ENCODE peak calls at places on chromosomes 11 and 22, in seven cellular contexts. One of them, this sample, is unnamed.

GRCh38 chr22:41908409-41909289 is 6.2 kb downstream of the SHISA8 start:
- DNase-seq in foreskin fibroblast: no peak
- DNase-seq in stomach: no peak
- DNase-seq in A673: no peak
- DNase-seq in A549: no peak
- DNase-seq in astrocyte of the cerebellum: no peak
- DNase-seq in adipocyte: no peak
- DNase-seq in this sample: no peak

GRCh38 chr11:78575478-78575877 is 814 bp upstream of the NARS2 start:
- DNase-seq in foreskin fibroblast: no peak
- DNase-seq in stomach: no peak
- DNase-seq in A673: no peak
- DNase-seq in A549: no peak
- DNase-seq in astrocyte of the cerebellum: no peak
- DNase-seq in adipocyte: no peak
- DNase-seq in this sample: no peak

GRCh38 chr11:134670247-134670646 is 258.2 kb upstream of the B3GAT1 start:
- DNase-seq in foreskin fibroblast: no peak
- DNase-seq in stomach: peak
- DNase-seq in A673: no peak
- DNase-seq in A549: no peak
- DNase-seq in astrocyte of the cerebellum: no peak
- DNase-seq in adipocyte: no peak
- DNase-seq in this sample: no peak

GRCh38 chr22:48103126-48103875 is 1340.9 kb downstream of the TBC1D22A start:
- DNase-seq in foreskin fibroblast: no peak
- DNase-seq in stomach: peak
- DNase-seq in A673: no peak
- DNase-seq in A549: no peak
- DNase-seq in astrocyte of the cerebellum: no peak
- DNase-seq in adipocyte: no peak
- DNase-seq in this sample: no peak

GRCh38 chr11:85658180-85658579 is 6.7 kb downstream of the CREBZF start:
- DNase-seq in foreskin fibroblast: no peak
- DNase-seq in stomach: no peak
- DNase-seq in A673: no peak
- DNase-seq in A549: no peak
- DNase-seq in astrocyte of the cerebellum: no peak
- DNase-seq in adipocyte: no peak
- DNase-seq in this sample: no peak

GRCh38 chr11:100562102-100562501 is 125.0 kb upstream of the ARHGAP42 start:
- DNase-seq in foreskin fibroblast: peak
- DNase-seq in stomach: no peak
- DNase-seq in A673: peak
- DNase-seq in A549: no peak
- DNase-seq in astrocyte of the cerebellum: peak
- DNase-seq in adipocyte: peak
- DNase-seq in this sample: peak

GRCh38 chr22:50014655-50015401 is 2.3 kb upstream of the IL17REL start:
- DNase-seq in foreskin fibroblast: no peak
- DNase-seq in stomach: no peak
- DNase-seq in A673: no peak
- DNase-seq in A549: no peak
- DNase-seq in astrocyte of the cerebellum: no peak
- DNase-seq in adipocyte: peak
- DNase-seq in this sample: no peak

GRCh38 chr22:50281957-50282356 is 11.8 kb upstream of the MAPK11 start:
- DNase-seq in foreskin fibroblast: no peak
- DNase-seq in stomach: peak
- DNase-seq in A673: no peak
- DNase-seq in A549: no peak
- DNase-seq in astrocyte of the cerebellum: no peak
- DNase-seq in adipocyte: no peak
- DNase-seq in this sample: no peak

GRCh38 chr11:65478411-65479183 is 20.2 kb upstream of the MALAT1 start:
- DNase-seq in foreskin fibroblast: peak
- DNase-seq in stomach: peak
- DNase-seq in A673: no peak
- DNase-seq in A549: no peak
- DNase-seq in astrocyte of the cerebellum: no peak
- DNase-seq in adipocyte: peak
- DNase-seq in this sample: no peak

GRCh38 chr22:46967445-46968358 is 205.3 kb downstream of the TBC1D22A start:
- DNase-seq in foreskin fibroblast: no peak
- DNase-seq in stomach: peak
- DNase-seq in A673: peak
- DNase-seq in A549: no peak
- DNase-seq in astrocyte of the cerebellum: peak
- DNase-seq in adipocyte: no peak
- DNase-seq in this sample: no peak

GRCh38 chr22:33776491-33776890 is 143.8 kb downstream of the LARGE1 start:
- DNase-seq in foreskin fibroblast: no peak
- DNase-seq in stomach: no peak
- DNase-seq in A673: no peak
- DNase-seq in A549: no peak
- DNase-seq in astrocyte of the cerebellum: no peak
- DNase-seq in adipocyte: no peak
- DNase-seq in this sample: no peak

GRCh38 chr11:2674681-2675131 is 25.1 kb downstream of the KCNQ1OT1 start:
- DNase-seq in foreskin fibroblast: no peak
- DNase-seq in stomach: peak
- DNase-seq in A673: no peak
- DNase-seq in A549: no peak
- DNase-seq in astrocyte of the cerebellum: no peak
- DNase-seq in adipocyte: no peak
- DNase-seq in this sample: no peak

GRCh38 chr11:6594142-6594768 is 9.2 kb downstream of the RRP8 start:
- DNase-seq in foreskin fibroblast: no peak
- DNase-seq in stomach: no peak
- DNase-seq in A673: no peak
- DNase-seq in A549: no peak
- DNase-seq in astrocyte of the cerebellum: no peak
- DNase-seq in adipocyte: no peak
- DNase-seq in this sample: no peak

DNA sequence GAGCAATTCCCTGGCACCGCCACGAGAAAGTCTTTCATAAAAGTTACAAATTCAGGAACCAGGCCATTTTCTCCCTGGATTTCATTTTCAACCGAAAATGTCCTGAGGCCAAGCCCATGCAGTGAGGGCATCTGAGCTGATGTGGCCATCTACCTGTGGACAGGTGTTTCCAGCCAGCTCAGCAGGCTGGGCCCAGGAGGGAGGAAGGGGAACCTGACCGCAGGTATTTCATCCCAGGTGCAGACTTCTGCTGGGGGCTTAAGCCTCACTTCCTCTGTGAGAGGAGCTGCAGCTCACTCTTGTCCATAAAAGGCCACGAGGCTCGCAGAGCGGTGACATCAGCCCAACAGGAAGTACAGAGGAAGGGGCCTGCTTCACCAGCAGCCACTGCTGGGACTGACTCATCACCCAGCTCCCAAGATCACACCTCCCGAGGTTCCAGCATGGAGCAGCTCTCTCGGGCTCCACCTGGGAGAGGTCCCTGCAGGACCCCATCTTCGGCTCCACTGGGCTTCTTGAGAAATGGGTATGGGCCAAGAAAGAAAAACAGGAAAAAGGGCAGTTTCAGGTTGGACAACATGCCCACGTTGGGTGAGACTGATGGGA is 56.4 kb downstream of the MYH9 start:
- DNase-seq in foreskin fibroblast: peak
- DNase-seq in stomach: peak
- DNase-seq in A673: peak
- DNase-seq in A549: peak
- DNase-seq in astrocyte of the cerebellum: peak
- DNase-seq in adipocyte: peak
- DNase-seq in this sample: peak
- H3K4me3 ChIP-seq in foreskin fibroblast: no peak
- H3K4me3 ChIP-seq in stomach: peak
- H3K4me3 ChIP-seq in A673: no peak
- H3K4me3 ChIP-seq in A549: no peak
- H3K4me3 ChIP-seq in astrocyte of the cerebellum: no peak
- H3K4me3 ChIP-seq in adipocyte: no peak
- H3K4me3 ChIP-seq in this sample: no peak

GRCh38 chr11:117705866-117706265 is 91.2 kb downstream of the DSCAML1 start:
- DNase-seq in foreskin fibroblast: no peak
- DNase-seq in stomach: no peak
- DNase-seq in A673: no peak
- DNase-seq in A549: no peak
- DNase-seq in astrocyte of the cerebellum: no peak
- DNase-seq in adipocyte: no peak
- DNase-seq in this sample: no peak
- H3K4me3 ChIP-seq in foreskin fibroblast: no peak
- H3K4me3 ChIP-seq in stomach: no peak
- H3K4me3 ChIP-seq in A673: no peak
- H3K4me3 ChIP-seq in A549: no peak
- H3K4me3 ChIP-seq in astrocyte of the cerebellum: no peak
- H3K4me3 ChIP-seq in adipocyte: no peak
- H3K4me3 ChIP-seq in this sample: no peak

GRCh38 chr11:40203606-40204005 is 1255.8 kb downstream of the LRRC4C start:
- DNase-seq in foreskin fibroblast: no peak
- DNase-seq in stomach: no peak
- DNase-seq in A673: peak
- DNase-seq in A549: no peak
- DNase-seq in astrocyte of the cerebellum: no peak
- DNase-seq in adipocyte: no peak
- DNase-seq in this sample: no peak
- H3K4me3 ChIP-seq in foreskin fibroblast: no peak
- H3K4me3 ChIP-seq in stomach: no peak
- H3K4me3 ChIP-seq in A673: no peak
- H3K4me3 ChIP-seq in A549: no peak
- H3K4me3 ChIP-seq in astrocyte of the cerebellum: no peak
- H3K4me3 ChIP-seq in adipocyte: no peak
- H3K4me3 ChIP-seq in this sample: no peak

GRCh38 chr11:72069200-72069599 is 11.1 kb downstream of the NUMA1 start:
- DNase-seq in foreskin fibroblast: peak
- DNase-seq in stomach: no peak
- DNase-seq in A673: no peak
- DNase-seq in A549: no peak
- DNase-seq in astrocyte of the cerebellum: no peak
- DNase-seq in adipocyte: peak
- DNase-seq in this sample: no peak

GRCh38 chr11:72070486-72070885 is 9.9 kb downstream of the NUMA1 start:
- DNase-seq in foreskin fibroblast: no peak
- DNase-seq in stomach: no peak
- DNase-seq in A673: no peak
- DNase-seq in A549: no peak
- DNase-seq in astrocyte of the cerebellum: no peak
- DNase-seq in adipocyte: no peak
- DNase-seq in this sample: no peak

GRCh38 chr11:72069787-72070251 is 10.5 kb downstream of the NUMA1 start:
- DNase-seq in foreskin fibroblast: peak
- DNase-seq in stomach: peak
- DNase-seq in A673: no peak
- DNase-seq in A549: peak
- DNase-seq in astrocyte of the cerebellum: peak
- DNase-seq in adipocyte: peak
- DNase-seq in this sample: peak

GRCh38 chr11:72075109-72075508 is 5.2 kb downstream of the NUMA1 start:
- DNase-seq in foreskin fibroblast: peak
- DNase-seq in stomach: no peak
- DNase-seq in A673: peak
- DNase-seq in A549: peak
- DNase-seq in astrocyte of the cerebellum: no peak
- DNase-seq in adipocyte: peak
- DNase-seq in this sample: no peak

DNA sequence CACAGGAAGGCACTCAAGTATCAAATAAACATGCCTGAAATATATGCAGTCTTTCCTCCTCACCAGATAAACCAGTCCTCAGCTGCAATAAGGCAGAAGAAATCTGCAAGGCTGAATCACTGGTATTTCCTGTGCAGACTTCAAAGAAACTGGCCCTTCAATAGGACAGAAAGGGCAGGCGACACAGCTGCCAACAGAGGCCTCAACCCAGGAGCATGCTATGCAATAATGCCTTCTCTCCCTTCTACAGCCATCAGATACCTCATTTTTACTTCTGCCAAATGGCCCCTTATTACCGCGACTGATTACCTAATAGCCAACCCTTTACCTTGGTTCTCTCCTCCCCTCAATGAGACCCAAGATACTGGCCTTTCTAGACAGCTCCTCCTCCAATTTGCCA is 8.0 kb downstream of the NUMA1 start:
- DNase-seq in foreskin fibroblast: peak
- DNase-seq in stomach: no peak
- DNase-seq in A673: peak
- DNase-seq in A549: peak
- DNase-seq in astrocyte of the cerebellum: peak
- DNase-seq in adipocyte: peak
- DNase-seq in this sample: peak
- H3K4me3 ChIP-seq in foreskin fibroblast: no peak
- H3K4me3 ChIP-seq in stomach: no peak
- H3K4me3 ChIP-seq in A673: no peak
- H3K4me3 ChIP-seq in A549: no peak
- H3K4me3 ChIP-seq in astrocyte of the cerebellum: no peak
- H3K4me3 ChIP-seq in adipocyte: no peak
- H3K4me3 ChIP-seq in this sample: no peak

GRCh38 chr22:31271026-31271425 is 21.3 kb downstream of the PIK3IP1 start:
- DNase-seq in foreskin fibroblast: no peak
- DNase-seq in stomach: no peak
- DNase-seq in A673: no peak
- DNase-seq in A549: no peak
- DNase-seq in astrocyte of the cerebellum: no peak
- DNase-seq in adipocyte: no peak
- DNase-seq in this sample: no peak
- H3K4me3 ChIP-seq in foreskin fibroblast: no peak
- H3K4me3 ChIP-seq in stomach: no peak
- H3K4me3 ChIP-seq in A673: no peak
- H3K4me3 ChIP-seq in A549: no peak
- H3K4me3 ChIP-seq in astrocyte of the cerebellum: no peak
- H3K4me3 ChIP-seq in adipocyte: no peak
- H3K4me3 ChIP-seq in this sample: no peak

DNA sequence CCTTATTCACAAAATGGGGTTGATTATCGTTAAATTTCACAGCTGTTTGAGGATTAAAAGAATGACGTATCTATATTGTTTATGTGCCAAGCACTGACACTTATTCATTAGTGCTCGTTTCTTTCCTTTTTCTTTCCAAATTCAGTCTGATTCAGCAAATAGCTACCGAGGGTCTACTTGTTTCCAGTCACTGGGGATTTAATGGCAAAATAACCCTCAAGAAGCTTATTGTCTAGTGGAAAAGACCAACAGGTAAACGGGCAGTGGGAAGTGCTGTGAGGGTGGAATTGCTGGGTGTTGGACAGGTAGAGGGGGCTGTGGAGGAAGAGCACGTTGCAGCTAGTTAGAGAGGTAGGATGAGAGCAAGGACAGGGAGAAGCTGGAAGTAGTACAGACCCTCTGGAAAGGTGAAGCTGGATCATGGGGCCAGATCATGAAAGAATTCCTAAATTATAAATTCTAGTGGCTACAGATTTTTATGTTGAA is 48.3 kb upstream of the BIRC3 start:
- DNase-seq in foreskin fibroblast: no peak
- DNase-seq in stomach: no peak
- DNase-seq in A673: no peak
- DNase-seq in A549: no peak
- DNase-seq in astrocyte of the cerebellum: no peak
- DNase-seq in adipocyte: no peak
- DNase-seq in this sample: no peak
- H3K4me3 ChIP-seq in foreskin fibroblast: peak
- H3K4me3 ChIP-seq in stomach: peak
- H3K4me3 ChIP-seq in A673: peak
- H3K4me3 ChIP-seq in A549: peak
- H3K4me3 ChIP-seq in astrocyte of the cerebellum: peak
- H3K4me3 ChIP-seq in adipocyte: peak
- H3K4me3 ChIP-seq in this sample: peak